ENCODE peak calls at places on chromosomes 12 and 14, in five cellular contexts. O, L, K, Q and F are unnamed samples.

GRCh38 chr14:72471346-72471745 is 422.6 kb downstream of the DPF3 start:
- DNase-seq in O (no peak), L (no peak), K (no peak), Q (no peak), F (no peak)

GRCh38 chr14:63677891-63678379 is 36.3 kb upstream of the WDR89 start:
- DNase-seq in O (no peak), L (peak; percentile 35), K (peak; percentile 64), Q (peak; percentile 14), F (peak; percentile 96)

GRCh38 chr14:82500222-82500621 is 966.6 kb upstream of the SEL1L start:
- DNase-seq in O (no peak), L (no peak), K (no peak), Q (no peak), F (no peak)

GRCh38 chr14:50892255-50892654 is 20.4 kb downstream of the ABHD12B start:
- DNase-seq in O (peak; percentile 77), L (no peak), K (no peak), Q (no peak), F (no peak)

GRCh38 chr12:27554421-27555186 is 30.6 kb downstream of the PPFIBP1 start:
- DNase-seq in O (no peak), L (peak; percentile 61), K (peak; percentile 83), Q (peak; percentile 51), F (no peak)

GRCh38 chr12:69405466-69405865 is 45.9 kb downstream of the YEATS4 start:
- DNase-seq in O (no peak), L (peak; percentile 96), K (peak; percentile 97), Q (peak; percentile 97), F (peak; percentile 92)

GRCh38 chr14:94773017-94773681 is 3.2 kb upstream of the GSC start:
- DNase-seq in O (peak; percentile 88), L (no peak), K (no peak), Q (no peak), F (no peak)

GRCh38 chr12:105083041-105083440 is 1.2 kb downstream of the ALDH1L2 start:
- DNase-seq in O (peak; percentile 25), L (no peak), K (no peak), Q (no peak), F (no peak)

GRCh38 chr14:91413547-91414474 is 3.8 kb downstream of the CCDC88C start:
- DNase-seq in O (peak; percentile 97), L (no peak), K (no peak), Q (peak; percentile 61), F (no peak)

GRCh38 chr14:104638190-104638589 is 33.6 kb upstream of the TMEM179 start:
- DNase-seq in O (no peak), L (no peak), K (no peak), Q (no peak), F (no peak)

GRCh38 chr12:107912421-107913004 is 138.0 kb downstream of the ASCL4 start:
- DNase-seq in O (peak; percentile 86), L (no peak), K (peak; percentile 1), Q (peak; percentile 46), F (no peak)

GRCh38 chr14:75999511-76000190 is 14.1 kb downstream of the IFT43 start:
- DNase-seq in O (no peak), L (no peak), K (no peak), Q (no peak), F (no peak)

GRCh38 chr12:124548854-124549378 is 18.5 kb downstream of the NCOR2 start:
- DNase-seq in O (no peak), L (peak; percentile 45), K (peak; percentile 85), Q (no peak), F (peak; percentile 46)

GRCh38 chr14:41609704-41610183 is 3.1 kb downstream of the LRFN5 start:
- DNase-seq in O (peak; percentile 89), L (peak; percentile 70), K (peak; percentile 79), Q (no peak), F (no peak)
- TF ChIP-seq CTCF in O (peak; percentile 60), L (peak; percentile 63), K (peak; percentile 50), Q (no peak), F (no peak)

GRCh38 chr14:21902561-21903199 is 229.1 kb upstream of the OR4E1 start:
- DNase-seq in O (no peak), L (no peak), K (no peak), Q (no peak), F (no peak)
- TF ChIP-seq CTCF in O (peak; percentile 57), L (peak; percentile 42), K (peak; percentile 44), Q (peak; percentile 35), F (no peak)

GRCh38 chr12:102480401-102480800 is at the start of gene IGF1:
- DNase-seq in O (peak; percentile 12), L (peak; percentile 33), K (peak; percentile 78), Q (no peak), F (peak; percentile 60)
- TF ChIP-seq CTCF in O (no peak), L (peak; percentile 24), K (peak; percentile 32), Q (no peak), F (peak; percentile 58)

GRCh38 chr12:120116443-120116791 is at the start of gene RAB35:
- DNase-seq in O (no peak), L (no peak), K (no peak), Q (no peak), F (no peak)

GRCh38 chr12:120116792-120117651 is 469 bp upstream of the RAB35 start:
- DNase-seq in O (peak; percentile 95), L (peak; percentile 95), K (peak; percentile 93), Q (peak; percentile 96), F (peak; percentile 93)

GRCh38 chr12:120118710-120119097 is 2.2 kb upstream of the RAB35 start:
- DNase-seq in O (no peak), L (no peak), K (peak; percentile 40), Q (peak; percentile 52), F (peak; percentile 73)

GRCh38 chr12:120119395-120119973 is 2.9 kb upstream of the RAB35 start:
- DNase-seq in O (no peak), L (peak; percentile 22), K (no peak), Q (peak; percentile 52), F (peak; percentile 73)

DNA sequence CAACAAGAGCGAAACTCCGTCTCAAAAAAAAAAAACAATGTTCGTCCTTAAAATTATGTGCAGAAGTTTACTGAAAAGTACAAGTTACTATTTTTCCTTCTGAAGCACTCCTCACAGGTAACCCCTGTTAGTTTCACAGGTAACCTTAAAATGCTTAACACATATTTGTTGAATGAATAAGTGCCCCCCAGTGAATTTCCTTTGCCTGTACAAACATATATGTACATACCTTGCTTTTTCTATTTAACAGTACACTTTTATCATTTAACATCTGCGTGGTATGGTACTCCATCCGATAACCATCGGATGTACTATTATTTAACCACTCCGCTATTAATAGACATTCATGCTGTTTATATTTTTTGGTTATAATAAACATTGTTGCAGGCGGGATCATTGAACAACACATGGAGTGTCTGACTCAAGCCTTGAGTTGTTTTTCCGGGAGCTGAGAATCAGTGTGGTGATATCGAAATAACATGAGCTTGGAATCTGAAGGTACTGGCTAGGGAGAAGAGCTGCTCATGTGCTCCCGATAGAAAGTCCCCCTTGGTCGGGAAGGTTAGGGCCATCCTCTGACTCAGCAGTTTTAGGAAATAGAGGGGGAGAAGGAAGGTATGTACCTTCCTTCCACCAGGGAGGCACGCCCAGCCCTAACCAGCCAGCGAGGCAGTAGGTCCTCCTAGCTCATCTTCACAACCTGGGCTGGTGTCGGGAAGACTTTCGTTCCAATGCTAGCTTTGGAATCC is 1.6 kb upstream of the RAB35 start:
- DNase-seq in O (peak; percentile 89), L (peak; percentile 17), K (peak; percentile 41), Q (peak; percentile 77), F (peak; percentile 65)
- TF ChIP-seq CTCF in O (no peak), L (no peak), K (no peak), Q (no peak), F (no peak)

GRCh38 chr12:113997365-113997764 is 31.2 kb upstream of the RBM19 start:
- DNase-seq in O (no peak), L (no peak), K (no peak), Q (no peak), F (no peak)

GRCh38 chr12:114000861-114001260 is 34.7 kb upstream of the RBM19 start:
- DNase-seq in O (no peak), L (no peak), K (no peak), Q (no peak), F (no peak)

GRCh38 chr12:113991224-113992044 is 25.3 kb upstream of the RBM19 start:
- DNase-seq in O (no peak), L (no peak), K (no peak), Q (no peak), F (no peak)

GRCh38 chr12:113994051-113994450 is 27.9 kb upstream of the RBM19 start:
- DNase-seq in O (no peak), L (no peak), K (no peak), Q (no peak), F (no peak)

DNA sequence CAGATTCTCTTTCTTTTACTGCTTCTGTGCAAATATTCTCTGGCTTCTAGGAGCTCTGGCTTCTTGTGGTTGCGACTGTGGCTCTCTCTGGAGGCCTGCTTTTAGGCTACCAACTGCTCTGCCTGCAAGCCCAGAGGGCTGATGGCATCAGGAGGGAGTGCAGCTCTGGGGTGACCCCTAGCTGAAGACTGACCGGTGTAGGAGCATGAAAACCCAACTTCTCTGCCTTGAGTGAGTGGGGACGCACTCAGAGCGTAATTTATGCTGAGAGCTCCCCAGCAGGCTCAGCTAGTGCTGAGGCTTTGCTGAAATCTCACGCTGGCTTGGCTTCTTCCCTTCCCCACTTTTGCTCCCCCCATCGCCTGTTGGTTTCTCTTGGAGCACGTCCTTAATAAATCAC is 29.9 kb upstream of the RBM19 start:
- DNase-seq in O (peak; percentile 70), L (no peak), K (no peak), Q (no peak), F (no peak)
- TF ChIP-seq CTCF in O (peak; percentile 41), L (no peak), K (no peak), Q (no peak), F (no peak)

DNA sequence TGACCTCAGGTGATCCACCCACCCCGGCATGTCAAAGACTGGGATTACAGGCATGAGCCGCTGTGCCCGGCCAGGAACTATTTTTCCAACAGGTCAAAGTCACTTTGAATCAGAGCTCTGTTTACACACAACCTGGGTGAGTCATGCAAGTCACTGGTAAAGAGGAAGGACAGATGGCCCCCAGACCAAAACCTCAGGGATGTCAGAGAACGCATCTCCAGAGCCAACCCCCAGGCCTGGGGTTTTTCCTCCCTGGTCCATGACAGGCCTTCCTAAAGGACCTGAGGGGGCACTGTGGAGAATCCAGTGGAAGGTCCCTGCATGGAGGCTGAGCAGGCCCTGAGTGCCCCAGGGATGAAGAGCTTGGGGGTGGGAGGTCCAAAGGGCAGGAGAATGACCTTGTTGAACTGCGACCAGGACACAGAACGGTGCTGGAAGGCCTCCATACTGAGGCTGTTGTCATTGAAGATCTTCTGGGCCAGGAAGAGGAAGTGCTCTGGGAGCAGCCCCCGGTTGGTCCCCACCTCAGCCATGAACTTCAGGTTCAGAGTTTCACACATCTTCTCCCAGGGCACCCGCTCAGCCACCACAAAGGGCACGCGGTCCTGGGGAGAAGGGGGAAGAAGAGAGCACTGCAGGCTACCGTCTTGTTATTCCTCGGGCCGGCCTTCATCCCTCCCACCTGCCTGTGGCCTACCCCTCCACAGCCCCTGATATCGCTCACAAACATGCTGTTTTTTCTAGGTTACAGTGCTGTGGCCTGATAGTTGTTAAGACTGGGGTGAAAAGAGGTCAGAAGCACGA is 9.1 kb downstream of the STAT6 start:
- DNase-seq in O (no peak), L (no peak), K (no peak), Q (peak; percentile 37), F (no peak)
- TF ChIP-seq CTCF in O (no peak), L (no peak), K (no peak), Q (no peak), F (no peak)